ENCODE peak calls at places on chromosomes 11 and 22, in four cellular contexts. E is testis, G is IMR-90, O is mammary epithelial cell. L is an unnamed sample.

GRCh38 chr11:25981998-25982397 is 349.9 kb upstream of the ANO3 start:
- DNase-seq in O (peak; percentile 41), G (peak; percentile 77), E (no peak), L (peak; percentile 89)

GRCh38 chr22:33451851-33452469 is 393.8 kb upstream of the SYN3 start:
- DNase-seq in G (peak; percentile 40), O (no peak), E (no peak), L (no peak)

GRCh38 chr11:115411114-115411513 is 93.1 kb downstream of the CADM1 start:
- DNase-seq in O (no peak), G (no peak), E (no peak), L (no peak)

GRCh38 chr11:110251837-110252236 is 44.6 kb downstream of the RDX start:
- DNase-seq in E (no peak), G (peak; percentile 65), O (peak; percentile 87), L (no peak)

GRCh38 chr22:24329453-24329852 is 58.8 kb downstream of the SPECC1L start:
- DNase-seq in O (peak; percentile 14), G (no peak), E (no peak), L (no peak)

GRCh38 chr22:37218771-37219411 is 6.6 kb upstream of the SSTR3 start:
- DNase-seq in G (no peak), O (no peak), E (no peak), L (peak; percentile 80)

GRCh38 chr11:27282141-27282590 is 80.8 kb downstream of the CCDC34 start:
- DNase-seq in E (peak; percentile 43), G (peak; percentile 90), O (no peak), L (no peak)

GRCh38 chr22:42969348-42969975 is 45.5 kb downstream of the PACSIN2 start:
- DNase-seq in G (peak; percentile 86), E (no peak), O (peak; percentile 63), L (no peak)

GRCh38 chr11:132604446-132604845 is 927.9 kb downstream of the OPCML start:
- DNase-seq in O (peak; percentile 35), E (no peak), G (peak; percentile 63), L (no peak)

GRCh38 chr22:49298834-49299750 is 528.6 kb downstream of the BRD1 start:
- DNase-seq in G (no peak), O (no peak), E (peak; percentile 2), L (no peak)

GRCh38 chr11:13834463-13834862 is 128.1 kb upstream of the SPON1 start:
- DNase-seq in O (no peak), E (no peak), G (no peak), L (peak; percentile 43)

GRCh38 chr22:25976346-25976745 is 192.9 kb upstream of the SEZ6L start:
- DNase-seq in O (no peak), G (no peak), E (no peak), L (no peak)

GRCh38 chr22:21942407-21942895 is 10.2 kb downstream of the PPM1F start:
- DNase-seq in G (peak; percentile 88), E (no peak), O (peak; percentile 89), L (no peak)

GRCh38 chr22:45064313-45065268 is 54.8 kb upstream of the PHF21B start:
- DNase-seq in G (peak; percentile 87), E (no peak), O (peak; percentile 92), L (no peak)

GRCh38 chr22:46533434-46533833 is 4.0 kb downstream of the CELSR1 start:
- DNase-seq in O (no peak), E (no peak), G (no peak), L (no peak)

GRCh38 chr22:31350410-31350863 is 4.3 kb upstream of the PATZ1 start:
- DNase-seq in E (peak; percentile 57), O (no peak), G (no peak), L (no peak)

GRCh38 chr11:109390752-109391151 is 31.2 kb upstream of the C11orf87 start:
- DNase-seq in G (no peak), E (no peak), O (no peak), L (no peak)

GRCh38 chr11:30786392-30787120 is 200.4 kb upstream of the MPPED2 start:
- DNase-seq in O (no peak), G (peak; percentile 37), E (no peak), L (no peak)

GRCh38 chr11:77213029-77213579 is 85.1 kb downstream of the MYO7A start:
- DNase-seq in E (no peak), O (no peak), G (no peak), L (no peak)

GRCh38 chr11:87295237-87295636 is 257.5 kb downstream of the TMEM135 start:
- DNase-seq in G (no peak), E (no peak), O (no peak), L (peak; percentile 100)

GRCh38 chr11:131923309-131923708 is 552.9 kb downstream of the NTM start:
- DNase-seq in E (no peak), O (no peak), G (peak; percentile 28), L (no peak)

GRCh38 chr11:12922418-12922817 is 86.7 kb upstream of the RASSF10 start:
- DNase-seq in E (no peak), O (peak; percentile 19), G (peak; percentile 71), L (no peak)

DNA sequence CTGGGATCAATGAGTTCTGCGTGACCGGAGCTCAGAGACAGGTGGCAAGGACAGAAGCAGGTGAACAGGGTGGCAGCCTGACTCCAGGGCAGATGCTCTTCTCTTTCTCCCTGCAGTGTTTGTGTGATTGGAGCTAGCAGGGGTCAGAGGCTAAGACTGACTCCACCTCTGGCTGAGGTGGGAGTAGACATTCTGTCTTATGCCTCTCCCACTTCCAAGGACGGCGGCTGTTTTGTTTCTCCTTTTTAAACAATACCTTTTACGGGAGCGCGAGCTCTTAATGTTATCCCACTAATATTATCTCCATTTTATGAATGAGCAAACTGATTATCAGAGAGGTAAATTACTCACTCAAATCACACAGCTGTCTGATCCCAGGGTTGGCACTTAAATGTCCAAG is 323.7 kb downstream of the MIAT start:
- DNase-seq in E (no peak), O (no peak), G (no peak), L (no peak)
- H3K27ac ChIP-seq in E (no peak overlapping the region), O (no peak overlapping the region), G (no peak overlapping the region), L (no peak overlapping the region)

GRCh38 chr11:84819561-84819960 is 807.6 kb downstream of the DLG2 start:
- DNase-seq in E (no peak), G (no peak), O (no peak), L (no peak)
- H3K27ac ChIP-seq in E (no peak overlapping the region), G (no peak overlapping the region), O (no peak overlapping the region), L (no peak overlapping the region)

GRCh38 chr11:3226846-3227567 is 5.2 kb downstream of the MRGPRE start:
- DNase-seq in G (no peak), E (no peak), O (no peak), L (no peak)
- H3K27ac ChIP-seq in G (no peak overlapping the region), E (no peak overlapping the region), O (no peak overlapping the region), L (no peak overlapping the region)

DNA sequence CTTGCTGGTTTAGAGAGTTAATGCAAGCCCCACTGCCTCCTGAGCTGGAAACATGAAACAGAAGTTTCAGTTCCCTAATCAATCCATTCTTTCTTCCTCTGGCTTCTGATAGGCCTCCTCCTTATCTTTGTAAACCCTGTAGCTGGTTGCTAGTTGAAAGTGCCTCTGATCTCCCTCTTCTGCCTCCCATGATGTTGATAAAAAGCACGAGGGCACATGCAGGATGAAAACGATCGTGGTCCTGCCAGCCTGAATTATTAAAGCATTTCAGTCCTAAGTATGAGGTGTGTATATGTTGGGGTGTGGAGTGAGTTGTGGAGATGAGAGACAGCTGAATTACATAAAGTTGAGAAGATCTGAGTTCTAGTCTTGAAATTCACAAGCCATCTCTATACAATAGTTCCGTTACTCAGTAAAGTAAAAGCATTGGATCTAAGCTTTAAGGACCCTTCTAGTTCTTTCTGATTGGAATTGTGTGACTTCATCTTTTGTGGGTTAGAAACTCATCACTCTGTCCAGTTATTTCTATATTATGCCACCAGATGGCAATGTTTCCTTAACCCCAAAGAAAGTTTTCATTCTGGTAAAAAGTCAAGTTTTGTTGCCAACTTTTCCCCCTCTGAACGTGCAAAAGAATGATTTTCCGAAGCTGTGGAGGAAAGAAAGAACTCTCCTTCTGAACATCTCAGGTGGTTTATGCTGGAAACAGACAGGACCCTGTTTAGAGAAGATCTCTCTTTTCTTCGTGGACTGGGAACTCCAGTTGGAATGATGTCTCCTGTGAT is 34.8 kb upstream of the EHF start:
- DNase-seq in E (no peak), O (peak; percentile 55), G (peak; percentile 71), L (peak; percentile 69)
- H3K27ac ChIP-seq in E (peak overlapping the region; percentile 4), O (no peak overlapping the region), G (no peak overlapping the region), L (no peak overlapping the region)

DNA sequence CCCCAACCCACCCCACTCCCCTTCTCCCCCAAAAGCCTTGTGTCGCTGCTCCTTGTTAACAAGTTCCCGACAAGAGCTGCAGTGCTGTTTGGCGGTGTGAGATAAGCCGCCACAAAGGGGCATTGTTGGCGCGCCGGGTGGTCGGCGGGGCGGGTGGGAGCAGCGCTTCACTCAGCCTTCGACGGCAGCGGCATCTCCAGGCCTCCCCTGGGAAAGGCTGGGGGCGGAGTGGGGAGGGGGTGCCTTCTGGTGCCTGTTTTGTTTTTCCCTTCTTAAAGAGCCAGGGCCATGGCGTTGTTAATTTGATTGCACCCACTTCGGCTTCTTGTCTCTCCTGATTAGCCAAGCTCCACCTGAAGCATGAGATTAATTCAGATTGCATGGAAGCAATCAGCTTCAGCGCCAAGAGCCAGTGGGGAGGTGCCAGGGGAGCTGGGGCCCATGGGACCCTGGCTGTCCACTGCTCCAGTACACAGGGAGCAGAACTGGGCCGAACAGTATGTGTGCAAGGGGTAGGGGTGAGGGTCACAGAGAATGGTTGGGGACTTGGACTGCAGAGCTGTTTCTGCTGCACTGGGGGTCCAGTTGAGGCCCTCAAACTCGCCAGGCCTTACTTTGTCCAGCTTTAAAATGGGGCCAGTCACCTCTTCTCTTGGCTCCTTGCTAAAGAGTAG is 165.1 kb downstream of the CEP164 start:
- DNase-seq in O (no peak), E (no peak), G (no peak), L (no peak)
- H3K27ac ChIP-seq in O (no peak overlapping the region), E (no peak overlapping the region), G (no peak overlapping the region), L (no peak overlapping the region)

L was measured in Karpas-422.